ENCODE peak calls at places on chromosomes 12 and 14, in eight cellular contexts. Z is cardiac fibroblast, A is esophagus squamous epithelium, X is NB4, M is astrocyte of the spinal cord, F is dorsolateral prefrontal cortex, S is A549, C is heart right ventricle. N is an unnamed sample.

GRCh38 chr14:74161526-74162158 is 76.9 kb downstream of the LIN52 start:
- DNase-seq in Z (no peak), A (no peak), X (no peak), M (no peak), F (no peak), S (no peak), C (no peak), N (no peak)

GRCh38 chr12:29226621-29227020 is 77.5 kb downstream of the FAR2 start:
- DNase-seq in Z (no peak), A (no peak), X (no peak), M (no peak), F (no peak), S (no peak), C (no peak), N (no peak)

GRCh38 chr12:1592444-1593231 is 1.7 kb downstream of the FBXL14 start:
- DNase-seq in Z (peak), A (no peak), X (peak), M (peak), F (peak), S (no peak), C (peak), N (peak)

GRCh38 chr12:84131076-84131475 is 781.5 kb downstream of the SLC6A15 start:
- DNase-seq in Z (peak), A (no peak), X (no peak), M (peak), F (no peak), S (peak), C (no peak), N (no peak)

GRCh38 chr12:15526033-15526432 is 203.7 kb downstream of the PTPRO start:
- DNase-seq in Z (no peak), A (no peak), X (peak), M (no peak), F (no peak), S (peak), C (no peak), N (no peak)

GRCh38 chr12:75877588-75878381 is 153.8 kb downstream of the PHLDA1 start:
- DNase-seq in Z (peak), A (no peak), X (no peak), M (peak), F (no peak), S (no peak), C (no peak), N (peak)

GRCh38 chr12:93908846-93909592 is 231.8 kb downstream of the CRADD start:
- DNase-seq in Z (peak), A (no peak), X (no peak), M (peak), F (no peak), S (peak), C (peak), N (no peak)

GRCh38 chr14:101114726-101115481 is 211.4 kb upstream of the RTL1 start:
- DNase-seq in Z (no peak), A (no peak), X (no peak), M (no peak), F (peak), S (no peak), C (no peak), N (no peak)

GRCh38 chr12:100375023-100375737 is 18.3 kb downstream of the SLC17A8 start:
- DNase-seq in Z (peak), A (no peak), X (no peak), M (peak), F (peak), S (no peak), C (peak), N (peak)

GRCh38 chr12:127640181-127640886 is 626.6 kb upstream of the TMEM132C start:
- DNase-seq in Z (no peak), A (no peak), X (peak), M (peak), F (no peak), S (no peak), C (no peak), N (no peak)

GRCh38 chr12:82627799-82628198 is 58.9 kb upstream of the TMTC2 start:
- DNase-seq in Z (peak), A (no peak), X (peak), M (peak), F (no peak), S (peak), C (no peak), N (no peak)

DNA sequence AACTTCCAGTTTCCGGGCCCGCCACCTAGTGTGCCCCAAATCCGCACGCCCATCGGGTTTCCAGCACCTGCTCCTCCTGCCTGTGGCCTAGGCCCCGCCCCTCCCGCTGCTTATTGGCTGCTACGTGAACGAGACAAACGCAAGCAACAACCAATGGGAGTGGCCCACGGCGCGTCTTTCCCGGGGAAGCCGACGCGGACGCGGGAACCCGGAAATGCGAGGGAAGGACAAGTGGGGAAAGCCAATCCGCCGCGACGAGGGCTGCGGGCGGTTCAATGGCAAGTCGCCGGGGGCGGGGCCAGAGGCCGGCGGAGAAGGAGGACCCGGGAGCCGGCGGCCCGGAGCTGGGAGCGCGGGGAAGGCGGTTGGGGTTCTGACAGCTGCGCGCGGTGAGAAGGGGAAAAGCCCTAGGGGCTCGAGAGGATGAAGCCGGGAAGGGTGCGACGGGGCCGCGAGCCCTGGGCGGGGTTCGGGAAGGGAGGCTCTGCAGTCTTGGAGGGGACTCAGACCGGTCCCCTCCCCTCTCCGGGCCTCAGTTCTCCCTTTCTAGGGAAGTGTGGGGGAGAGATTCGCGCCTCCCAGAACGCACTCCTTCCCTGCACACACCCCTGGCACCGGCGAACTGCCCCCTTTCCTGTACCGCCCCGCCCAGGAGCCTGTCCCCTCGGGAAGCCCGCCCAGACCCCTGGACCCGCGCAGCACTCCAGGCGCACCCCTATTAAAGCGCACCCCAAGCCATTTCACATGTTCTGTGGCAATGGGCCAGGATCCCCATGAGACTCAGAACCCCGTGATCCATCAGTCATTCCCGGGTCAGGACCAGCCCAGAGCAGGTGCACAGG is at the start of gene FICD:
- DNase-seq in Z (peak), A (peak), X (peak), M (peak), F (peak), S (peak), C (peak), N (peak)
- TF ChIP-seq CTCF in Z (no peak), A (no peak), X (no peak), M (no peak), F (peak), S (no peak), C (no peak), N (no peak)

DNA sequence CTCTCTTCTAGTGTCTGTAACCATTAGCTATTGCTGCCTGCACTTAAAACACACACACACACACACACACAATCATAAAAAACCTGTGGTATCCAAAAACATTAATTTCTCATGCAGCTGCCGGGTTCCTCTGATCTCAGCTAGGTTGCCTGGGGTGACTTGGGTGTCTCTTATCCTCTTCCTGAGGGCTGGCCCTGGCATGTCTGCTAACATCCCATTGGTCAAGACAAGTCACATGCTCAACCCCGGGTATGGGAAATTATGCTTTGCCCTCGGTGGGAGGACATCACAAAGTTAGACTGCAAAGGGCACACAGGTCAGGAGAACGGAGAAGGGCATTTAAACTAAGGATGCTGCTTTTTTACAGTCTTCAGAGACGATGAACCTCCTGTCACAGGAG is 55.7 kb downstream of the TRPV4 start:
- DNase-seq in Z (peak), A (no peak), X (peak), M (no peak), F (no peak), S (peak), C (no peak), N (no peak)
- H3K4me3 ChIP-seq in Z (no peak), A (no peak), X (no peak), M (no peak), F (no peak), S (no peak), C (no peak), N (no peak)

DNA sequence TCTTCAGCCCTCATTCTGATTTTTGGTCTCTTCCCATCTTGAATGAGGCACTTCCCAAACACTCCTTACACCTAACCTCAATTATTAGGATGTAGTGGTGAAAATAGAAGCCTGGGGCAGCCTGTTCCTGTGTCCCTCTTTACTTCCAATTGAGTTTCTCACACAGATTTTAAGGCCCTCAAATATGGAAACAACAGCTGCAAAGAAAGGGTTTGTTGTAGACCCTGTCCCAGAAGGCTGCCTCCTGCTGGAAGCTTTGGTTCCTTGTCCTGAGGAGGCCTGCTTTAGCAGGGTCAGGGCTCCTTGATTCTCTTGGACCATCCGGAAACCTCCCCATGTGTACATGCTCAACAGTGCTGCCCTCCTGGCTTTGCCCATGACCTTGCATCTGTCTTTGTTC is 101.3 kb downstream of the TGFB3 start:
- DNase-seq in Z (no peak), A (no peak), X (no peak), M (no peak), F (no peak), S (no peak), C (no peak), N (no peak)
- TF ChIP-seq CTCF in Z (no peak), A (no peak), X (peak), M (peak), F (no peak), S (no peak), C (no peak), N (no peak)

GRCh38 chr12:30320561-30320960 is 375.1 kb downstream of the IPO8 start:
- DNase-seq in Z (no peak), A (no peak), X (no peak), M (no peak), F (no peak), S (no peak), C (no peak), N (no peak)
- H3K4me3 ChIP-seq in Z (no peak), A (no peak), X (no peak), M (no peak), F (no peak), S (no peak), C (no peak), N (no peak)

GRCh38 chr12:42421844-42422779 is 96.1 kb downstream of the PPHLN1 start:
- DNase-seq in Z (peak), A (no peak), X (peak), M (peak), F (no peak), S (peak), C (no peak), N (no peak)
- TF ChIP-seq CTCF in Z (no peak), A (no peak), X (no peak), M (no peak), F (no peak), S (no peak), C (no peak), N (no peak)

GRCh38 chr14:67487937-67488893 is at the start of gene TMEM229B:
- DNase-seq in Z (no peak), A (peak), X (peak), M (peak), F (no peak), S (no peak), C (peak), N (peak)
- H3K4me3 ChIP-seq in Z (no peak), A (peak), X (peak), M (no peak), F (peak), S (no peak), C (peak), N (peak)

GRCh38 chr14:97295108-97295710 is 498.0 kb downstream of the VRK1 start:
- DNase-seq in Z (no peak), A (no peak), X (no peak), M (no peak), F (no peak), S (no peak), C (no peak), N (no peak)

GRCh38 chr14:97298775-97299174 is 501.6 kb downstream of the VRK1 start:
- DNase-seq in Z (no peak), A (no peak), X (no peak), M (no peak), F (no peak), S (no peak), C (no peak), N (no peak)

GRCh38 chr14:97301931-97302559 is 504.9 kb downstream of the VRK1 start:
- DNase-seq in Z (no peak), A (no peak), X (peak), M (no peak), F (no peak), S (no peak), C (no peak), N (no peak)

GRCh38 chr14:97298331-97298730 is 501.1 kb downstream of the VRK1 start:
- DNase-seq in Z (no peak), A (no peak), X (peak), M (no peak), F (no peak), S (peak), C (no peak), N (no peak)

DNA sequence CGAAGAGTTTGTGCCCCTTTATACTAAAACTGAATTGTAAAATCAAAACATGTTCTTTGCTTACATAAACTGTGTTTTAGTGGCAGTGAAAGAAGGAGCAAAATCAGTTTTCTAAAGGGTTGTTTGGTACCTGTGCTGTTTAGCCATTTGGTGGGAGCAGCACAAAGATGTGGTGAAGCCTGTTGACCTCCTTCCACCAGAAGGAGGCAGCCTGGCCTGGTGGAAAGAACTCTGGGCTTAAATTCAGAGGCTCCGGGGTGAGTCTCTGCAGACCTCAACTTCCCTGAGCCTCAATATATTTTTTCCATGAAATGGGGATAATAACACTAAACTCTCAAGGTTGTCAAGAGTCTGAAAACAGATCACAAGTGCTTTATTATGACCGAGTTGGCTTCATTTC is 502.5 kb downstream of the VRK1 start:
- DNase-seq in Z (no peak), A (no peak), X (no peak), M (no peak), F (no peak), S (no peak), C (no peak), N (no peak)
- TF ChIP-seq CTCF in Z (no peak), A (peak), X (no peak), M (no peak), F (no peak), S (no peak), C (no peak), N (no peak)

N was measured in ovary.